ENCODE peak calls at places on chromosomes 7 and 10, in five cellular contexts. V is HepG2, R is SK-N-SH, O is GM23338, Z is HL-60. K is an unnamed sample.

GRCh38 chr7:128741491-128741890 is 2.3 kb downstream of the CALU start:
- DNase-seq in V (no peak), R (no peak), O (no peak), Z (no peak), K (no peak)

GRCh38 chr10:78196964-78197363 is 163.3 kb downstream of the RPS24 start:
- DNase-seq in V (no peak), R (no peak), O (no peak), Z (no peak), K (no peak)

GRCh38 chr10:10489765-10490164 is 527.9 kb upstream of the CELF2 start:
- DNase-seq in V (no peak), R (no peak), O (no peak), Z (no peak), K (no peak)

GRCh38 chr10:15719899-15720634 is at the start of gene ITGA8:
- DNase-seq in V (no peak), R (peak; percentile 48), O (peak; percentile 78), Z (no peak), K (no peak)

GRCh38 chr10:23368816-23369640 is 24.4 kb upstream of the C10orf67 start:
- DNase-seq in V (no peak), R (no peak), O (no peak), Z (no peak), K (no peak)

GRCh38 chr10:91340613-91341362 is 69.4 kb upstream of the HECTD2 start:
- DNase-seq in V (no peak), R (peak; percentile 42), O (no peak), Z (no peak), K (peak; percentile 28)

GRCh38 chr7:123432601-123433000 is 101.8 kb downstream of the IQUB start:
- DNase-seq in V (no peak), R (no peak), O (no peak), Z (no peak), K (no peak)

GRCh38 chr7:87027900-87028299 is 31.6 kb downstream of the ELAPOR2 start:
- DNase-seq in V (no peak), R (no peak), O (no peak), Z (no peak), K (no peak)

GRCh38 chr7:40303996-40304395 is 169.2 kb downstream of the SUGCT start:
- DNase-seq in V (no peak), R (no peak), O (no peak), Z (no peak), K (no peak)

GRCh38 chr7:4851459-4852422 is 10.1 kb downstream of the PAPOLB start:
- DNase-seq in V (no peak), R (no peak), O (no peak), Z (no peak), K (no peak)

GRCh38 chr10:35132727-35133126 is 6.1 kb downstream of the CREM start:
- DNase-seq in V (no peak), R (no peak), O (no peak), Z (no peak), K (no peak)

GRCh38 chr7:26532490-26532889 is 240.8 kb downstream of the SNX10 start:
- DNase-seq in V (no peak), R (no peak), O (no peak), Z (no peak), K (no peak)

GRCh38 chr10:77919713-77920108 is 6.8 kb downstream of the DLG5 start:
- DNase-seq in V (peak; percentile 70), R (no peak), O (no peak), Z (no peak), K (no peak)

GRCh38 chr7:28990200-28990960 is 32.2 kb upstream of the TRIL start:
- DNase-seq in V (no peak), R (peak; percentile 22), O (peak; percentile 47), Z (no peak), K (no peak)

GRCh38 chr10:132533571-132534260 is 3.9 kb upstream of the INPP5A start:
- DNase-seq in V (no peak), R (no peak), O (no peak), Z (no peak), K (no peak)

GRCh38 chr7:131819891-131820290 is 263.5 kb upstream of the PODXL start:
- DNase-seq in V (no peak), R (no peak), O (no peak), Z (no peak), K (no peak)

GRCh38 chr7:53311205-53311604 is 275.8 kb downstream of the POM121L12 start:
- DNase-seq in V (no peak), R (no peak), O (no peak), Z (no peak), K (no peak)

GRCh38 chr10:109956454-109957091 is 33.3 kb upstream of the XPNPEP1 start:
- DNase-seq in V (peak; percentile 68), R (peak; percentile 66), O (peak; percentile 88), Z (peak; percentile 56), K (no peak)

GRCh38 chr7:8221124-8221523 is 40.8 kb downstream of the ICA1 start:
- DNase-seq in V (no peak), R (no peak), O (peak; percentile 20), Z (no peak), K (no peak)

GRCh38 chr7:134724606-134725005 is 54.8 kb upstream of the CALD1 start:
- DNase-seq in V (peak; percentile 10), R (no peak), O (peak; percentile 79), Z (peak; percentile 24), K (peak; percentile 20)

GRCh38 chr7:29620531-29620930 is 56.9 kb downstream of the PRR15 start:
- DNase-seq in V (no peak), R (no peak), O (no peak), Z (no peak), K (no peak)

GRCh38 chr7:134851141-134851540 is 71.7 kb downstream of the CALD1 start:
- DNase-seq in V (no peak), R (no peak), O (no peak), Z (no peak), K (no peak)

GRCh38 chr7:139783647-139784385 is 6.0 kb upstream of the HIPK2 start:
- DNase-seq in V (no peak), R (no peak), O (peak; percentile 54), Z (no peak), K (no peak)

GRCh38 chr7:116231543-116232401 is 21.4 kb downstream of the TES start:
- DNase-seq in V (peak; percentile 49), R (no peak), O (no peak), Z (peak; percentile 13), K (no peak)
- TF ChIP-seq POLR2AphosphoS5 in V (no peak), R (no peak), O (no peak), Z (no peak), K (no peak)

GRCh38 chr7:1501487-1502270 is 2.5 kb downstream of the INTS1 start:
- DNase-seq in V (no peak), R (no peak), O (no peak), Z (no peak), K (no peak)

GRCh38 chr7:1500064-1500807 is 4.0 kb downstream of the INTS1 start:
- DNase-seq in V (no peak), R (no peak), O (no peak), Z (no peak), K (no peak)

GRCh38 chr7:1503816-1504775 is at the start of gene INTS1:
- DNase-seq in V (peak; percentile 84), R (peak; percentile 100), O (peak; percentile 96), Z (peak; percentile 94), K (no peak)

GRCh38 chr7:1503390-1503789 is 799 bp downstream of the INTS1 start:
- DNase-seq in V (no peak), R (no peak), O (no peak), Z (peak; percentile 24), K (no peak)

GRCh38 chr7:1502845-1503244 is 1.3 kb downstream of the INTS1 start:
- DNase-seq in V (no peak), R (no peak), O (no peak), Z (no peak), K (no peak)
- H3K4me3 ChIP-seq in V (peak overlapping the region; percentile 97), R (peak overlapping the region; percentile 96), O (peak overlapping the region; percentile 90), Z (peak overlapping the region; percentile 100), K (peak overlapping the region; percentile 99)

GRCh38 chr10:116984202-116984993 is 20.6 kb downstream of the SHTN1 start:
- DNase-seq in V (peak; percentile 74), R (no peak), O (no peak), Z (no peak), K (no peak)

GRCh38 chr10:116988311-116988710 is 16.7 kb downstream of the SHTN1 start:
- DNase-seq in V (no peak), R (no peak), O (no peak), Z (no peak), K (no peak)

GRCh38 chr10:116990276-116990800 is 14.6 kb downstream of the SHTN1 start:
- DNase-seq in V (no peak), R (no peak), O (no peak), Z (no peak), K (no peak)

GRCh38 chr10:116989439-116989838 is 15.5 kb downstream of the SHTN1 start:
- DNase-seq in V (peak; percentile 48), R (no peak), O (peak; percentile 25), Z (no peak), K (no peak)

DNA sequence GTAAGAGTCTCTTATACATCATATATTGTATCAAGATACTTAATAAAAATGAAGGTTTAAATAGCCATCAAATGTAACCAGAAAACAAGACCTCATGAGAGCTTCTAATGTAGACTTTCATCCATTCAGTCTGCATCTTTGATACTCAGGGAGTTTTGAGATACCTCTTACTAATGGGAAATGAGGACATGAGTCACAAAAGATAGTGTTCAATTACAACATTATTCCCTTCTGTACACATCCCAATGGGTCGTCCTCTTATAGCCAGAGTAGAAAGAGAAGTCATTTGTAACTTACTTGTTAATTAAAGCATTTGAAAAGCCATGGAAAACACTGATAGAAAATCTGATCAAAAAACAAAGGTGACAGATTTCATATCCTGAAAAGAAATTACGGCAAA is 19.4 kb downstream of the SHTN1 start:
- DNase-seq in V (no peak), R (no peak), O (no peak), Z (no peak), K (no peak)
- TF ChIP-seq REST in V (no peak), R (no peak), O (no peak), Z (no peak), K (no peak)

GRCh38 chr10:14673189-14673947 is 101.3 kb downstream of the FAM107B start:
- DNase-seq in V (no peak), R (peak; percentile 42), O (no peak), Z (no peak), K (no peak)

GRCh38 chr10:14669576-14669975 is 105.1 kb downstream of the FAM107B start:
- DNase-seq in V (no peak), R (no peak), O (no peak), Z (no peak), K (no peak)

GRCh38 chr10:14671383-14671782 is 103.3 kb downstream of the FAM107B start:
- DNase-seq in V (no peak), R (no peak), O (peak; percentile 41), Z (no peak), K (no peak)

GRCh38 chr10:14667748-14668147 is 106.9 kb downstream of the FAM107B start:
- DNase-seq in V (no peak), R (no peak), O (no peak), Z (no peak), K (no peak)

DNA sequence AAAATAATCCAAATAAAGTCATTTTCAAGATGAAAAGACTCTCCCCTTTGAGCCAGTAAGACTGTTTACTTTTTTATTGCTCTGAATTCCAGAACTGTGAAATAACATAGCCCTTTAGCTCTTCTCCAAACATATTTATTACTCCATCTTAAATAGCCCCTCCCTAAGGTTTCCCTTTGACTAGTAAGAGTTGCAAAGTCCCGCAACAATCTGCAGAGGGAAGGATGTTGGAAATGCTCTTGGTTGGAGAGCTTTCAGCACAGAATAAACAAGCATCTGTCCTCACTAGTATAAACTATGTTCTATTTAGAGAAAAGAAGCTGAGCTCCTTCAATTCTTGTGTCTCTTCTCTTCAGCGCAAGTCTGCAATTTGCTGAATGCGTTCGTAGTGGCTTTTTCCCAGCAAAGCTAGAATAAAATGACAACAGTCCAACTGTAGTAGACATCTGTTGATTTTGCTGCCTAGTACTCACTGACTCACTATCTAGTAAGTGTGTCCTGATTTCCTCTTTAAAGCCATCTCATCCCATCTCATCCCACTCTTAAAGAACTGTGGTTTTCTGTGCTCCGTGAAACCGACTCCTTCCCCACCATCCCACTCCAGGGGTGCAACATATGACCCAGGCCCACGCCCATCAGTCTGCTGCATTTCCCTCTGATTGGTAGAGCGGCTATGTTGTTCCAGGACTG is 104.0 kb downstream of the FAM107B start:
- DNase-seq in V (no peak), R (no peak), O (no peak), Z (no peak), K (no peak)
- TF ChIP-seq POLR2AphosphoS5 in V (no peak), R (no peak), O (no peak), Z (no peak), K (no peak)